ENCODE peak calls at places on chromosomes 6 and 20, in four cellular contexts. J is GM12878, P is K562, W is HepG2. I is an unnamed sample. For H3K4me1, the result is how much of the 10 kb centered on the place peaks cover.

GRCh38 chr6:149157126-149157525 is 160.4 kb upstream of the TAB2 start:
- DNase-seq in J (no peak), P (no peak), W (no peak), I (no peak)

GRCh38 chr6:39416728-39417127 is 94.2 kb upstream of the KCNK16 start:
- DNase-seq in J (no peak), P (no peak), W (no peak), I (no peak)

GRCh38 chr20:2379511-2380229 is 1.0 kb upstream of the TGM6 start:
- DNase-seq in J (no peak), P (no peak), W (no peak), I (no peak)

GRCh38 chr6:111657146-111657545 is 51.5 kb upstream of the TRAF3IP2 start:
- DNase-seq in J (no peak), P (no peak), W (peak), I (no peak)

GRCh38 chr20:6916938-6917337 is 149.5 kb downstream of the BMP2 start:
- DNase-seq in J (no peak), P (no peak), W (no peak), I (no peak)

GRCh38 chr6:107129370-107129925 is 14.1 kb upstream of the BEND3 start:
- DNase-seq in J (no peak), P (peak), W (no peak), I (no peak)

GRCh38 chr6:5550631-5551030 is 289.3 kb downstream of the FARS2 start:
- DNase-seq in J (no peak), P (no peak), W (no peak), I (no peak)

GRCh38 chr20:23626040-23626620 is 11.6 kb downstream of the CST3 start:
- DNase-seq in J (no peak), P (peak), W (no peak), I (peak)

DNA sequence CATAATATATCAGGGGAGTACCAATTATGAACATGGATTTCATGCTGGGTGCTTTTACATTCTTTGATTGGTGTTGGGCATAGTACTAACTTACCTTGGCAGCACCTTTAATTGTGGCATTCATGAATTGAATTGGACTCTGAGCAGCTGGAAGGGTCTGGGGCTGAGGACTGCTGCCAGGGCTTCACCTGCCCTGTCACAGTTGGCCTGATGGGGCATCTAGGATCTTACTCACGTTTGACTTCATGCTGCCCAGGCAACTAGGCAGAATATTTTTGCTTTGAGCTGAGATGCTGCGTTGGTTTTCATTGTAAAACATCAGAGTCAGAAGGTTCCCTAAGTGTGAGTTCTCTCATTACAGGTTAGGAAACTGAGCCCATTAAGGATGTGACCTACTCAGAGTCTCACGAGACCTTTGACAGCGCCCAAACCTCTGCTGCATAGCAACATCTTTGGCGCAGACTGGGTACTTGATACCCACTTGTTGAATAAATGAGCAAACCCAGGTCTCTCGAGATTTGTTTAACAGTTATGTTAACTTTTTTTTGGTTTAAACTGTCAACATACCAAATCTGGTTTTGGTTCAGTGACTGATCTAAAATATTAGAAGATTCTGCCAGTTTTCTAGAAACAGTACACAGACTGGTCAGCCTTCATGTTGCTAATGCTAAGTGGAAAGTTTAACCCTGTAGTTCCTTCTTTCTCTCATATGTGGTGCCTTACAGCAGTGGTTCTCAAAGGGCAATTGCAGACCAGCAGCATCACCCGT is 104.9 kb downstream of the TCP11 start:
- DNase-seq in J (no peak), P (no peak), W (no peak), I (no peak)
- H3K4me1 ChIP-seq in J (under half), P (under half), W (under half), I (half or more)

GRCh38 chr20:64062596-64063388 is at the start of gene TCEA2:
- DNase-seq in J (no peak), P (peak), W (peak), I (peak)
- TF ChIP-seq EP300 in J (no peak), P (peak), W (peak), I (no peak)

GRCh38 chr6:6931047-6932025 is 176.4 kb upstream of the RREB1 start:
- DNase-seq in J (peak), P (no peak), W (no peak), I (no peak)
- TF ChIP-seq POLR2A in J (peak), P (no peak), W (no peak), I (no peak)

GRCh38 chr6:105330913-105331312 is 72.0 kb downstream of the PREP start:
- DNase-seq in J (no peak), P (no peak), W (no peak), I (no peak)
- H3K4me1 ChIP-seq in J (under half), P (under half), W (under half), I (under half)

GRCh38 chr20:43900496-43900895 is 14.2 kb upstream of the TOX2 start:
- DNase-seq in J (no peak), P (no peak), W (no peak), I (no peak)

GRCh38 chr20:43899274-43899878 is 15.3 kb upstream of the TOX2 start:
- DNase-seq in J (no peak), P (no peak), W (no peak), I (no peak)

GRCh38 chr20:43904195-43904594 is 10.5 kb upstream of the TOX2 start:
- DNase-seq in J (no peak), P (no peak), W (peak), I (peak)

GRCh38 chr20:43901296-43901695 is 13.4 kb upstream of the TOX2 start:
- DNase-seq in J (no peak), P (no peak), W (no peak), I (no peak)

GRCh38 chr20:43900062-43900461 is 14.6 kb upstream of the TOX2 start:
- DNase-seq in J (no peak), P (no peak), W (no peak), I (no peak)
- TF ChIP-seq EP300 in J (no peak), P (no peak), W (no peak), I (no peak)

DNA sequence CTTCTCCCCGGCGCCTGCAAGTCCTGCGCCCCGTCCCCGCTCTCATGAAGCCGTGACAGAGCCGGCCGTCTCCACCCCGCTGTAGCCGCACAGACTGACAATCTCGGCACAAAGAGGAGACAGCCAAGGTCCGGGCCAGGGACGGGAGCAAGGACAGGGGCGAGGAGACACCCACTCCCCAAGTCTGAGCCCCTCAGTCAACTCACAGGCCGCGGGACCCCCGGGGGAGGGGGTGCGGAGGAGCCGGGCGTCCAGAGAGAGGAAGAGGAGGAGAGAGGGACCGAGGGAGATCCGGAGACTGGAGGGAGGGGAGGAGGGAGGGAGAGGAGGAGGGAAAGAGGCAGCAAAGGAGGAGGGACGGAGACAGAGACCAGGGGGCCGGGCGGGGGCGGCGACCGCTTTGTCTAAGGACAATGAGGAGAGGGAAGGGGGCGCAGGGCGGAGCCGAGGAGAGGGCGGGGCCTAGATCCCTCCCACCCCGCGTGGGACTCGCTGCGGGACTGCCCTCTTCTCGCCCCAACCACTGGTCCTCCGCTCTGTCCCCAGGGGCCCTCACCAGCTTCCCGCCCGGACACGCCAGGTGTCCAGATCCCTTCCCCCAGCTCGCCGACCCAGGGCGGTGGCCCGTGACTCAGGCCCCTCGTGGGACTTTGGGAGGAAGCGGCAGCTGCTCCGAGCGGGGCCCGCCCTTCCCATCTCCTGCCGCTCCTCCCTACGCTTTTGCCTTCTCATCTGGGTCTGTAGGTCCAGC is 638 bp upstream of the PPP1R18 start:
- DNase-seq in J (peak), P (peak), W (peak), I (peak)
- TF ChIP-seq POLR2A in J (peak), P (peak), W (peak), I (no peak)

I was measured in esophagus muscularis mucosa.